ENCODE peak calls at places on chromosome 9, in nine cellular contexts. One of them, this sample, is unnamed. For H3K4me1, the result is how much of the 10 kb centered on the place peaks cover.

GRCh38 chr9:7790819-7791182 is 8.8 kb downstream of the DMAC1 start:
- DNase-seq in GM23338: no peak
- DNase-seq in breast epithelium: no peak
- DNase-seq in sigmoid colon: no peak
- DNase-seq in HepG2: no peak
- DNase-seq in vagina: no peak
- DNase-seq in stomach: no peak
- DNase-seq in HCT116: no peak
- DNase-seq in upper lobe of left lung: no peak
- DNase-seq in this sample: no peak

GRCh38 chr9:23851024-23851629 is 25.1 kb upstream of the ELAVL2 start:
- DNase-seq in GM23338: peak
- DNase-seq in breast epithelium: peak
- DNase-seq in sigmoid colon: no peak
- DNase-seq in HepG2: no peak
- DNase-seq in vagina: no peak
- DNase-seq in stomach: no peak
- DNase-seq in HCT116: no peak
- DNase-seq in upper lobe of left lung: peak
- DNase-seq in this sample: peak

GRCh38 chr9:79014929-79015699 is 556.7 kb upstream of the TLE4 start:
- DNase-seq in GM23338: no peak
- DNase-seq in breast epithelium: no peak
- DNase-seq in sigmoid colon: no peak
- DNase-seq in HepG2: no peak
- DNase-seq in vagina: no peak
- DNase-seq in stomach: no peak
- DNase-seq in HCT116: no peak
- DNase-seq in upper lobe of left lung: no peak
- DNase-seq in this sample: no peak

GRCh38 chr9:106482733-106483132 is 380.2 kb upstream of the ZNF462 start:
- DNase-seq in GM23338: no peak
- DNase-seq in breast epithelium: no peak
- DNase-seq in sigmoid colon: no peak
- DNase-seq in HepG2: no peak
- DNase-seq in vagina: no peak
- DNase-seq in stomach: no peak
- DNase-seq in HCT116: no peak
- DNase-seq in upper lobe of left lung: no peak
- DNase-seq in this sample: no peak

GRCh38 chr9:2798423-2798822 is 45.5 kb downstream of the PUM3 start:
- DNase-seq in GM23338: no peak
- DNase-seq in breast epithelium: no peak
- DNase-seq in sigmoid colon: no peak
- DNase-seq in HepG2: no peak
- DNase-seq in vagina: no peak
- DNase-seq in stomach: no peak
- DNase-seq in HCT116: no peak
- DNase-seq in upper lobe of left lung: no peak
- DNase-seq in this sample: no peak

GRCh38 chr9:111037744-111038335 is 430 bp downstream of the LPAR1 start:
- DNase-seq in GM23338: peak
- DNase-seq in breast epithelium: peak
- DNase-seq in sigmoid colon: peak
- DNase-seq in HepG2: peak
- DNase-seq in vagina: no peak
- DNase-seq in stomach: peak
- DNase-seq in HCT116: peak
- DNase-seq in upper lobe of left lung: peak
- DNase-seq in this sample: peak

GRCh38 chr9:99954841-99955240 is 48.4 kb downstream of the STX17 start:
- DNase-seq in GM23338: no peak
- DNase-seq in breast epithelium: no peak
- DNase-seq in sigmoid colon: no peak
- DNase-seq in HepG2: no peak
- DNase-seq in vagina: no peak
- DNase-seq in stomach: no peak
- DNase-seq in HCT116: no peak
- DNase-seq in upper lobe of left lung: no peak
- DNase-seq in this sample: no peak

GRCh38 chr9:19799784-19800183 is 10.9 kb upstream of the SLC24A2 start:
- DNase-seq in GM23338: peak
- DNase-seq in breast epithelium: no peak
- DNase-seq in sigmoid colon: no peak
- DNase-seq in HepG2: no peak
- DNase-seq in vagina: no peak
- DNase-seq in stomach: no peak
- DNase-seq in HCT116: no peak
- DNase-seq in upper lobe of left lung: no peak
- DNase-seq in this sample: no peak

GRCh38 chr9:32220750-32221149 is 163.7 kb upstream of the ACO1 start:
- DNase-seq in GM23338: no peak
- DNase-seq in breast epithelium: no peak
- DNase-seq in sigmoid colon: no peak
- DNase-seq in HepG2: no peak
- DNase-seq in vagina: no peak
- DNase-seq in stomach: no peak
- DNase-seq in HCT116: no peak
- DNase-seq in upper lobe of left lung: no peak
- DNase-seq in this sample: no peak

DNA sequence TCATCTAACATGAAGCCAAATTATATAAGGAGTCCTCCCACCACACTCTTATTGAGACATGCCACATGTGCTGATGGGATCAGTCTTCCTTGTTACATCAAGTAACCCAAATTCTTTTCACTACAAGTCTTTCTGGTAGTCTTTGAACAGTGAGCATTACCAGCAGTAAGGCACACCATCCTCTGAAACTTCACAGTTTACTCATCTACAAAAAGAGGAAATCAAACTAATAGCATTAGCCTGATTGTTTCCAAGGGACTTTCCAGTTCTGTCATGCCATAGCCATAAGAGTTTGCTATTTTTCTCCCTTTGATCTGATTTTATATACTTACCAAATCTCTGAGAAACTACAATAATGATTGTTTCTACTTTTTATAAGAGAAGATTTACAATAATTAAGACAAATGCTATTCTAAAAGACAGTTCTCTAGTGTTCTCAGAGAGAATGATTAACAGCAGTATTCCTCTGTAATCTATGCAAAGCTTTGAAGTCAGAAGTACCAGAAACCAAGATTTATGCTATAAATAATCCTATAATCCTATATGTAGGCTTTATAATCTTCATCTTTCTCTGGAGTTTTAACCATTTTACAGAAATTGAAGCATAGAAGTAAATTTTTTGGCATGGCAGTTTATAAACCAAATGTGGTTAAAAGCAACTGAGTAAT is 166.2 kb upstream of the ACO1 start:
- DNase-seq in GM23338: no peak
- DNase-seq in breast epithelium: no peak
- DNase-seq in sigmoid colon: no peak
- DNase-seq in HepG2: no peak
- DNase-seq in vagina: no peak
- DNase-seq in stomach: no peak
- DNase-seq in HCT116: no peak
- DNase-seq in upper lobe of left lung: no peak
- DNase-seq in this sample: no peak
- TF ChIP-seq POLR2AphosphoS5 in GM23338: no peak
- TF ChIP-seq POLR2AphosphoS5 in breast epithelium: no peak
- TF ChIP-seq POLR2AphosphoS5 in sigmoid colon: no peak
- TF ChIP-seq POLR2AphosphoS5 in HepG2: no peak
- TF ChIP-seq POLR2AphosphoS5 in vagina: no peak
- TF ChIP-seq POLR2AphosphoS5 in stomach: no peak
- TF ChIP-seq POLR2AphosphoS5 in HCT116: no peak
- TF ChIP-seq POLR2AphosphoS5 in upper lobe of left lung: no peak
- TF ChIP-seq POLR2AphosphoS5 in this sample: no peak

GRCh38 chr9:81538929-81539716 is 150.2 kb downstream of the TLE1 start:
- DNase-seq in GM23338: no peak
- DNase-seq in breast epithelium: no peak
- DNase-seq in sigmoid colon: no peak
- DNase-seq in HepG2: no peak
- DNase-seq in vagina: no peak
- DNase-seq in stomach: no peak
- DNase-seq in HCT116: no peak
- DNase-seq in upper lobe of left lung: no peak
- DNase-seq in this sample: no peak

GRCh38 chr9:81536242-81537025 is 152.9 kb downstream of the TLE1 start:
- DNase-seq in GM23338: no peak
- DNase-seq in breast epithelium: no peak
- DNase-seq in sigmoid colon: no peak
- DNase-seq in HepG2: no peak
- DNase-seq in vagina: no peak
- DNase-seq in stomach: no peak
- DNase-seq in HCT116: no peak
- DNase-seq in upper lobe of left lung: no peak
- DNase-seq in this sample: no peak

GRCh38 chr9:81537964-81538363 is 151.4 kb downstream of the TLE1 start:
- DNase-seq in GM23338: no peak
- DNase-seq in breast epithelium: no peak
- DNase-seq in sigmoid colon: no peak
- DNase-seq in HepG2: no peak
- DNase-seq in vagina: no peak
- DNase-seq in stomach: no peak
- DNase-seq in HCT116: no peak
- DNase-seq in upper lobe of left lung: no peak
- DNase-seq in this sample: no peak

GRCh38 chr9:81534138-81534865 is 155.0 kb downstream of the TLE1 start:
- DNase-seq in GM23338: no peak
- DNase-seq in breast epithelium: no peak
- DNase-seq in sigmoid colon: no peak
- DNase-seq in HepG2: no peak
- DNase-seq in vagina: no peak
- DNase-seq in stomach: no peak
- DNase-seq in HCT116: no peak
- DNase-seq in upper lobe of left lung: no peak
- DNase-seq in this sample: no peak

DNA sequence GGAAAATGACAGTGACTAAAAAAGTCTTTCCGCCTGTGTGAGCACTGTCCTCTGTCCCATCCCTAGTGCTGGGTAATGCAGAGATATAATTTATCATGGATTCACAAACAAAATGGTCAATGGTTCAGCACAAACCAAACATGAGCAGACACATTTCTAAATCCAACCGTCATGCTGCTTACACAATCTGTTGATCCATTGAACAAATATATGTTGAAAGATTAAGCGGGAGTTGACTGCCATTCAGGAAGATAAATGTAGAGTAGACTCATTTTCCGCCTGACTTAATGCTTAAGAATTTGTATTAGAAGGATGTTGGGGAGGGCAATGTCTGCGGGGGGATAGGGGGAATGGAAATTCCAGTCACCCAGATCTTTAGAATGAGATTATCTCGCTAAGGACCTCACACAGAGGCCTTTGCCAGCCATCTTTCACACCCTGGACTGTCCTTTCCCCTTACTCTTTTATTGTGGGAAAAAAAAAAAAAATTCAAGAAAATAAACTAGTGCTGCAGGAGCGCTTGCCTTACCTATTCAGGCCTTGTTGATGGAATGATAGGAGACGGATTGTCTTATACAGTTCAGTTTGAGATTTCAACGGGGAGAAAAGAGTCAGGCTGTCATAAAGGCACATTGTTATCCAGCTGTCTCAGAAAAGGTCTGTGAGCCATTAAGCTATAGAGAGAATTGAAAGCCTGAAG is 153.7 kb downstream of the TLE1 start:
- DNase-seq in GM23338: no peak
- DNase-seq in breast epithelium: no peak
- DNase-seq in sigmoid colon: no peak
- DNase-seq in HepG2: peak
- DNase-seq in vagina: no peak
- DNase-seq in stomach: no peak
- DNase-seq in HCT116: no peak
- DNase-seq in upper lobe of left lung: no peak
- DNase-seq in this sample: no peak
- H3K27ac ChIP-seq in GM23338: no peak
- H3K27ac ChIP-seq in breast epithelium: no peak
- H3K27ac ChIP-seq in sigmoid colon: no peak
- H3K27ac ChIP-seq in HepG2: peak
- H3K27ac ChIP-seq in vagina: no peak
- H3K27ac ChIP-seq in stomach: no peak
- H3K27ac ChIP-seq in HCT116: no peak
- H3K27ac ChIP-seq in upper lobe of left lung: no peak
- H3K27ac ChIP-seq in this sample: no peak

GRCh38 chr9:129095908-129096307 is 14.7 kb downstream of the CRAT start:
- DNase-seq in GM23338: no peak
- DNase-seq in breast epithelium: no peak
- DNase-seq in sigmoid colon: no peak
- DNase-seq in HepG2: no peak
- DNase-seq in vagina: no peak
- DNase-seq in stomach: no peak
- DNase-seq in HCT116: no peak
- DNase-seq in upper lobe of left lung: no peak
- DNase-seq in this sample: no peak

GRCh38 chr9:129097671-129098306 is 12.8 kb downstream of the CRAT start:
- DNase-seq in GM23338: no peak
- DNase-seq in breast epithelium: no peak
- DNase-seq in sigmoid colon: no peak
- DNase-seq in HepG2: no peak
- DNase-seq in vagina: no peak
- DNase-seq in stomach: no peak
- DNase-seq in HCT116: no peak
- DNase-seq in upper lobe of left lung: peak
- DNase-seq in this sample: no peak

GRCh38 chr9:129094387-129095169 is 13.7 kb downstream of the DOLPP1 start:
- DNase-seq in GM23338: no peak
- DNase-seq in breast epithelium: no peak
- DNase-seq in sigmoid colon: no peak
- DNase-seq in HepG2: no peak
- DNase-seq in vagina: no peak
- DNase-seq in stomach: no peak
- DNase-seq in HCT116: no peak
- DNase-seq in upper lobe of left lung: no peak
- DNase-seq in this sample: no peak

GRCh38 chr9:129093602-129094386 is 12.9 kb downstream of the DOLPP1 start:
- DNase-seq in GM23338: no peak
- DNase-seq in breast epithelium: no peak
- DNase-seq in sigmoid colon: no peak
- DNase-seq in HepG2: no peak
- DNase-seq in vagina: no peak
- DNase-seq in stomach: no peak
- DNase-seq in HCT116: no peak
- DNase-seq in upper lobe of left lung: no peak
- DNase-seq in this sample: no peak

GRCh38 chr9:129095170-129095667 is 14.3 kb downstream of the DOLPP1 start:
- DNase-seq in GM23338: no peak
- DNase-seq in breast epithelium: no peak
- DNase-seq in sigmoid colon: no peak
- DNase-seq in HepG2: no peak
- DNase-seq in vagina: no peak
- DNase-seq in stomach: no peak
- DNase-seq in HCT116: no peak
- DNase-seq in upper lobe of left lung: peak
- DNase-seq in this sample: no peak
- H3K4me1 ChIP-seq in GM23338: under half
- H3K4me1 ChIP-seq in breast epithelium: under half
- H3K4me1 ChIP-seq in sigmoid colon: under half
- H3K4me1 ChIP-seq in HepG2: under half
- H3K4me1 ChIP-seq in vagina: under half
- H3K4me1 ChIP-seq in stomach: under half
- H3K4me1 ChIP-seq in HCT116: under half
- H3K4me1 ChIP-seq in upper lobe of left lung: under half
- H3K4me1 ChIP-seq in this sample: under half

GRCh38 chr9:114953016-114953415 is 22.6 kb upstream of the TNFSF8 start:
- DNase-seq in GM23338: no peak
- DNase-seq in breast epithelium: no peak
- DNase-seq in sigmoid colon: no peak
- DNase-seq in HepG2: no peak
- DNase-seq in vagina: no peak
- DNase-seq in stomach: no peak
- DNase-seq in HCT116: no peak
- DNase-seq in upper lobe of left lung: no peak
- DNase-seq in this sample: no peak

GRCh38 chr9:114950761-114951160 is 20.4 kb upstream of the TNFSF8 start:
- DNase-seq in GM23338: no peak
- DNase-seq in breast epithelium: no peak
- DNase-seq in sigmoid colon: no peak
- DNase-seq in HepG2: no peak
- DNase-seq in vagina: no peak
- DNase-seq in stomach: no peak
- DNase-seq in HCT116: no peak
- DNase-seq in upper lobe of left lung: no peak
- DNase-seq in this sample: no peak

GRCh38 chr9:114954986-114955623 is 24.7 kb upstream of the TNFSF8 start:
- DNase-seq in GM23338: no peak
- DNase-seq in breast epithelium: no peak
- DNase-seq in sigmoid colon: no peak
- DNase-seq in HepG2: no peak
- DNase-seq in vagina: no peak
- DNase-seq in stomach: no peak
- DNase-seq in HCT116: no peak
- DNase-seq in upper lobe of left lung: no peak
- DNase-seq in this sample: no peak

GRCh38 chr9:114957558-114957957 is 27.2 kb upstream of the TNFSF8 start:
- DNase-seq in GM23338: no peak
- DNase-seq in breast epithelium: no peak
- DNase-seq in sigmoid colon: no peak
- DNase-seq in HepG2: no peak
- DNase-seq in vagina: no peak
- DNase-seq in stomach: no peak
- DNase-seq in HCT116: no peak
- DNase-seq in upper lobe of left lung: no peak
- DNase-seq in this sample: no peak

DNA sequence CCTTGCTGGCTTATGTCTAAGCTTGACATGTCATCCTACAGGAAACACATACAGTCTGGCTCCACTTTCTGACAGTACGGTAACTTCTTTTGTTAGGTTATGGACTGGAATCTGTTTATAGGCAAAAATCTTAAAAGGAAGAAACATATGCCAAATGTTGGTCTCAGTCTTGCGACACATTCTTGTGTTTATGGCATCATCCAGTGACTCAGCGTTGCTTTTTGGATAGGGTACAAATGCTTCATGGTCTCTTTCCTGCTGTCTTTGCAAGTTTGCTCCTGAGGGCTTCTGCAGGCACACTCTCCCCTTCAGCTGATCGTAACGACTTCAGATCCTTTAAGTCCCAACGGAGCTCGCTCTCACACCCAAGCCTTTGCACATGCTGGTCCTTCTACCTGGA is 23.5 kb upstream of the TNFSF8 start:
- DNase-seq in GM23338: no peak
- DNase-seq in breast epithelium: no peak
- DNase-seq in sigmoid colon: no peak
- DNase-seq in HepG2: no peak
- DNase-seq in vagina: no peak
- DNase-seq in stomach: no peak
- DNase-seq in HCT116: no peak
- DNase-seq in upper lobe of left lung: no peak
- DNase-seq in this sample: peak
- TF ChIP-seq POLR2AphosphoS5 in GM23338: no peak
- TF ChIP-seq POLR2AphosphoS5 in breast epithelium: no peak
- TF ChIP-seq POLR2AphosphoS5 in sigmoid colon: peak
- TF ChIP-seq POLR2AphosphoS5 in HepG2: no peak
- TF ChIP-seq POLR2AphosphoS5 in vagina: no peak
- TF ChIP-seq POLR2AphosphoS5 in stomach: no peak
- TF ChIP-seq POLR2AphosphoS5 in HCT116: no peak
- TF ChIP-seq POLR2AphosphoS5 in upper lobe of left lung: peak
- TF ChIP-seq POLR2AphosphoS5 in this sample: peak